ENCODE peak calls at places on chromosomes 6 and 20, in four cellular contexts. One of them, this sample, is unnamed.

GRCh38 chr6:133170602-133171001 is 70.6 kb upstream of the EYA4 start:
- DNase-seq in brain microvascular endothelial cell: no peak
- DNase-seq in vagina: no peak
- DNase-seq in astrocyte of the cerebellum: no peak
- DNase-seq in this sample: no peak

GRCh38 chr6:6220718-6221117 is 99.7 kb downstream of the F13A1 start:
- DNase-seq in brain microvascular endothelial cell: no peak
- DNase-seq in vagina: no peak
- DNase-seq in astrocyte of the cerebellum: no peak
- DNase-seq in this sample: no peak

GRCh38 chr6:21064716-21065340 is 528.7 kb upstream of the SOX4 start:
- DNase-seq in brain microvascular endothelial cell: no peak
- DNase-seq in vagina: no peak
- DNase-seq in astrocyte of the cerebellum: peak; percentile 29
- DNase-seq in this sample: peak; percentile 32

GRCh38 chr20:59176812-59177211 is 13.2 kb downstream of the ZNF831 start:
- DNase-seq in brain microvascular endothelial cell: no peak
- DNase-seq in vagina: no peak
- DNase-seq in astrocyte of the cerebellum: no peak
- DNase-seq in this sample: no peak

GRCh38 chr6:121956782-121957181 is 442.7 kb upstream of the HSF2 start:
- DNase-seq in brain microvascular endothelial cell: no peak
- DNase-seq in vagina: no peak
- DNase-seq in astrocyte of the cerebellum: no peak
- DNase-seq in this sample: no peak

GRCh38 chr6:131281471-131282270 is 146.4 kb downstream of the AKAP7 start:
- DNase-seq in brain microvascular endothelial cell: peak; percentile 16
- DNase-seq in vagina: no peak
- DNase-seq in astrocyte of the cerebellum: peak; percentile 20
- DNase-seq in this sample: peak; percentile 34

GRCh38 chr6:16437095-16437494 is 198.7 kb downstream of the GMPR start:
- DNase-seq in brain microvascular endothelial cell: no peak
- DNase-seq in vagina: no peak
- DNase-seq in astrocyte of the cerebellum: no peak
- DNase-seq in this sample: no peak

GRCh38 chr20:37534401-37535157 is 6.9 kb upstream of the BLCAP start:
- DNase-seq in brain microvascular endothelial cell: peak; percentile 86
- DNase-seq in vagina: no peak
- DNase-seq in astrocyte of the cerebellum: peak; percentile 73
- DNase-seq in this sample: peak; percentile 81

GRCh38 chr6:87071683-87072082 is 23.2 kb downstream of the CGA start:
- DNase-seq in brain microvascular endothelial cell: no peak
- DNase-seq in vagina: no peak
- DNase-seq in astrocyte of the cerebellum: no peak
- DNase-seq in this sample: no peak

GRCh38 chr6:138795809-138796469 is at the start of gene ECT2L:
- DNase-seq in brain microvascular endothelial cell: peak; percentile 49
- DNase-seq in vagina: no peak
- DNase-seq in astrocyte of the cerebellum: no peak
- DNase-seq in this sample: peak; percentile 64

GRCh38 chr6:21171801-21172200 is 421.8 kb upstream of the SOX4 start:
- DNase-seq in brain microvascular endothelial cell: peak; percentile 43
- DNase-seq in vagina: no peak
- DNase-seq in astrocyte of the cerebellum: peak; percentile 16
- DNase-seq in this sample: peak; percentile 24

DNA sequence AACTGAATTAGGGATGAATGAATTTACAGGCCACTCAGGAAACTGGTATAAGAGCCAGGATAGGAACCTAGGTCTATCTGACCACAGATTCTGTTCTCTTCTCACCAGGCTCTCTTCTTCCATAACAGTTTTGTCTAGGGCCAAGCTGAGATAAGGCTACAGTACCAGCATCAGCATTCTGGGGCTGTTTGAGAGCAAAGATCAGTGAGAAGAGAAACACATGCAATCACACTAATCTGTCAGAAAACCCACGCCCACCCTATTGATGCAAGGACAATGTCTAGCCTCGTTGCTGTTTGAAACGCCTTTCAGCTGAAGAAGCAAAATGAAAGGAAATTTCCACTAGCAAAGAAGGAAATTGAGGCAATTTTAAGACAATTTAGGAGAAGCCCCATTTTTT is 137.7 kb downstream of the LCA5 start:
- DNase-seq in brain microvascular endothelial cell: no peak
- DNase-seq in vagina: no peak
- DNase-seq in astrocyte of the cerebellum: no peak
- DNase-seq in this sample: no peak
- H3K4me3 ChIP-seq in brain microvascular endothelial cell: no peak overlapping the region
- H3K4me3 ChIP-seq in vagina: no peak overlapping the region
- H3K4me3 ChIP-seq in astrocyte of the cerebellum: no peak overlapping the region
- H3K4me3 ChIP-seq in this sample: no peak overlapping the region

GRCh38 chr6:26257272-26257671 is 107.7 kb upstream of the BTN3A2 start:
- DNase-seq in brain microvascular endothelial cell: no peak
- DNase-seq in vagina: peak; percentile 40
- DNase-seq in astrocyte of the cerebellum: no peak
- DNase-seq in this sample: no peak

GRCh38 chr6:26254666-26255176 is 110.3 kb upstream of the BTN3A2 start:
- DNase-seq in brain microvascular endothelial cell: no peak
- DNase-seq in vagina: no peak
- DNase-seq in astrocyte of the cerebellum: no peak
- DNase-seq in this sample: no peak

GRCh38 chr6:26260791-26261484 is 104.1 kb upstream of the BTN3A2 start:
- DNase-seq in brain microvascular endothelial cell: no peak
- DNase-seq in vagina: no peak
- DNase-seq in astrocyte of the cerebellum: no peak
- DNase-seq in this sample: no peak

GRCh38 chr6:26260110-26260637 is 104.8 kb upstream of the BTN3A2 start:
- DNase-seq in brain microvascular endothelial cell: no peak
- DNase-seq in vagina: peak; percentile 40
- DNase-seq in astrocyte of the cerebellum: no peak
- DNase-seq in this sample: no peak

DNA sequence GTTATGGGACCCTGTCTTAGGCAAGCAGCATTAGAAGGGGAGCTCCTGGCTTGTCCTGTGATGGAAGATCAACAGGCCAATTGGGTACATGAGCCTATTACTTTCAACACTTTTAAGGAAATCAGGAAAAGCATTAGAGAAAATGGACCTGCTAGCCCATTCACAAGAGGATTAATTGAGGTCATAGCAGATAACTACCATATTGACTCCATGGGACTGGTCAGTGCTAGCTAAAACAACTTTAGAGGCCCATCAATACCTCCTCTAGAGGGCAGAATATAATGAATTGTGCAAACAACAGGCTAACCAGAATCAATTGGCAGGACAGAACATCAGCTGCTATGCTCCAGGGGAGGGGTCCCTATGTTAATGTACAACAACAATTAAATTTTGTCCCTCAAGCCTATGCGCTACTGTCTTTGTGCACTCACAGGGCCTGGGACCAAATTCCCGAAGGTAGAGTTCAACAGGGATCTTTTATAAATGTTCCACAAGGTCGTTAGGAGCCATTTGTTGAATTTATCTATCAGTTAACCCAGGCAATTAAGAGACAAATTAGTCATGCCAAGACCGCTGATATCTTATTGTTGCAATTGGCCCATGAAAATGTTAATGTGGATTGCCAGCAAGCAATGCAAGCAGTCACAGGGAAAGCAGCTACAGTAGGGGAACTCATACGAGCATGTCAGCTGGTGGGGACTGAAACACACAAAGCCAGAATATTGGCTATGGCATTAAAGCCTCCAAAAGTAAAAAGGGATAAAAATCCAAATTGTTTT is 106.6 kb upstream of the BTN3A2 start:
- DNase-seq in brain microvascular endothelial cell: no peak
- DNase-seq in vagina: peak; percentile 16
- DNase-seq in astrocyte of the cerebellum: no peak
- DNase-seq in this sample: no peak
- TF ChIP-seq CTCF in brain microvascular endothelial cell: peak; percentile 42
- TF ChIP-seq CTCF in vagina: no peak
- TF ChIP-seq CTCF in astrocyte of the cerebellum: peak; percentile 23
- TF ChIP-seq CTCF in this sample: peak; percentile 31

GRCh38 chr6:63504777-63505384 is 67.4 kb upstream of the LOC128125822 start:
- DNase-seq in brain microvascular endothelial cell: no peak
- DNase-seq in vagina: no peak
- DNase-seq in astrocyte of the cerebellum: no peak
- DNase-seq in this sample: no peak
- H3K4me3 ChIP-seq in brain microvascular endothelial cell: no peak overlapping the region
- H3K4me3 ChIP-seq in vagina: no peak overlapping the region
- H3K4me3 ChIP-seq in astrocyte of the cerebellum: no peak overlapping the region
- H3K4me3 ChIP-seq in this sample: no peak overlapping the region

DNA sequence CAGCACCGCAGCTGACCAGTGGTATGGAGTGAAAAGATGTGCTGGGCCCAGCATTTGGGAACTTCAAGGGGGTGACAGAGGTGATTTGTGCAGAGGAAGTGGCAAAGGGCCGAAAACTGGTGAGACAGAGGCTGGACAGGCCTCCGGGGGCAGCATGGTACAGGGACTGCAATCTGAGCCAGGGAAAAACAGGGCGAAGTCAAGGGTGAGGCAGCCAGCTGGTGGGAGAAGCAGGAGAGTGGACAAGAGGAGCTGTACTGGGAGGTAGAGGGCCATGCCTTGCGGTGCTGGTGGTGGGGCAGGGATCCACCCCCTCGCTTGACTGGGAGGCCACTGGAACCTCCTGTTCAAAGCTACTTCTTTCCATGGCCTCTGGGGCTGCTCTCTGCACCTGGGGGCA is 7.3 kb upstream of the GFRA4 start:
- DNase-seq in brain microvascular endothelial cell: no peak
- DNase-seq in vagina: no peak
- DNase-seq in astrocyte of the cerebellum: no peak
- DNase-seq in this sample: no peak
- TF ChIP-seq CTCF in brain microvascular endothelial cell: peak; percentile 30
- TF ChIP-seq CTCF in vagina: no peak
- TF ChIP-seq CTCF in astrocyte of the cerebellum: no peak
- TF ChIP-seq CTCF in this sample: peak; percentile 8

DNA sequence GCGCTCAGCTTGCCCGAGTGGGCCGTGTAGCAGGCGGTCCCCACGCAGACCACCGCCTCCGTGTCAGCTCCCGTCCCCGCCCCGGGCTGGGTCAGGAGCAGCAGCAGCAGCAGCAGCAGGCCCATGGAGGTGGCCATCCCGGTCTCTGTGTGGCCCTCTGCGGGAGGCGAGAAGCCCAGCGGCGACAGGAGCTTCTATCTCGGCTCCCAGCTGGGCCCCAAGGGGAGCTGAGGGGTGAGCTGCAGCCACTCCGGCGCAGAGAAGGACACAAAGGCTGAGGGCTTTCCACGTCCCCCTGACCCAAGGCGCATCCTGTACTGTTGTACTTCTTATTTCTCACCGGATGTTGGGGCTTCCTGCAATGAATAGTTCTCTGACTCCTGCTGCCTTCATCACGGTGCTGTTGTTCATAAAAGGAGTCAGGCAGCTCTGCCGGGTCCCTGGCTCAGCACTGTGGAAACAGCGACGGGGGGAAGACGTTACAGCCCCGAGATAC is at the start of gene CD93:
- DNase-seq in brain microvascular endothelial cell: peak; percentile 58
- DNase-seq in vagina: no peak
- DNase-seq in astrocyte of the cerebellum: no peak
- DNase-seq in this sample: peak; percentile 41
- H3K4me3 ChIP-seq in brain microvascular endothelial cell: no peak within 1 kb of the TSS
- H3K4me3 ChIP-seq in vagina: peak within 1 kb of the TSS; percentile 22
- H3K4me3 ChIP-seq in astrocyte of the cerebellum: no peak within 1 kb of the TSS
- H3K4me3 ChIP-seq in this sample: no peak within 1 kb of the TSS

This sample was measured in astrocyte of the spinal cord.